ENCODE peak calls at places on chromosomes 7 and 10, in nine cellular contexts. R is thyroid gland, T is A549, A is body of pancreas, O is spleen, Q is prostate gland, K is H1, D is tibial nerve, G is upper lobe of left lung. J is an unnamed sample.

GRCh38 chr10:119670717-119671116 is 19.5 kb downstream of the BAG3 start:
- DNase-seq in A (no peak), Q (no peak), O (no peak), K (no peak), D (no peak), G (no peak), T (no peak), R (no peak), J (no peak)

GRCh38 chr7:82534687-82535086 is 91.1 kb upstream of the CACNA2D1 start:
- DNase-seq in Q (no peak), G (no peak), D (no peak), O (no peak), R (no peak), K (no peak), A (no peak), T (no peak), J (no peak)

GRCh38 chr10:17209302-17209701 is 7.8 kb upstream of the TRDMT1 start:
- DNase-seq in Q (no peak), T (no peak), D (no peak), R (no peak), A (no peak), K (no peak), G (no peak), O (no peak), J (no peak)

GRCh38 chr7:101739757-101740398 is 77.5 kb upstream of the CUX1 start:
- DNase-seq in R (peak), T (no peak), O (no peak), D (no peak), K (no peak), A (peak), G (no peak), Q (no peak), J (no peak)

GRCh38 chr10:103793920-103794883 is 61.2 kb downstream of the SH3PXD2A start:
- DNase-seq in R (no peak), G (no peak), K (no peak), Q (peak), D (no peak), O (no peak), T (peak), A (peak), J (no peak)

GRCh38 chr10:6279540-6280267 is 77.0 kb downstream of the PFKFB3 start:
- DNase-seq in R (no peak), T (peak), Q (no peak), D (no peak), G (no peak), K (peak), A (peak), O (no peak), J (no peak)

GRCh38 chr10:42578019-42578418 is 60.4 kb downstream of the ZNF33B start:
- DNase-seq in G (no peak), D (no peak), Q (no peak), R (no peak), K (no peak), T (no peak), A (no peak), O (no peak), J (no peak)

GRCh38 chr10:58464956-58465355 is 47.7 kb upstream of the BICC1 start:
- DNase-seq in T (no peak), O (no peak), G (no peak), K (no peak), A (no peak), D (no peak), Q (no peak), R (no peak), J (no peak)

GRCh38 chr7:37342665-37343471 is 105.8 kb downstream of the ELMO1 start:
- DNase-seq in R (no peak), D (no peak), O (peak), K (no peak), Q (no peak), G (peak), T (no peak), A (no peak), J (no peak)

GRCh38 chr7:12684186-12684585 is 3.2 kb upstream of the ARL4A start:
- DNase-seq in R (no peak), D (no peak), Q (no peak), K (no peak), A (no peak), T (no peak), G (no peak), O (no peak), J (no peak)

GRCh38 chr7:12686894-12687212 is 580 bp upstream of the ARL4A start:
- DNase-seq in Q (no peak), A (no peak), K (no peak), O (no peak), D (no peak), G (no peak), T (no peak), R (no peak), J (no peak)

GRCh38 chr7:12686234-12686893 is 1.1 kb upstream of the ARL4A start:
- DNase-seq in Q (peak), T (peak), K (peak), R (peak), G (peak), A (peak), O (peak), D (peak), J (peak)

GRCh38 chr7:12684733-12685132 is 2.7 kb upstream of the ARL4A start:
- DNase-seq in Q (no peak), R (no peak), T (no peak), K (no peak), O (no peak), G (peak), A (no peak), D (no peak), J (no peak)

GRCh38 chr7:12685550-12685949 is 1.9 kb upstream of the ARL4A start:
- DNase-seq in Q (no peak), K (peak), T (peak), G (no peak), D (no peak), R (peak), O (no peak), A (peak), J (peak)
- TF ChIP-seq CTCF in Q (no peak), K (peak), T (peak), G (no peak), D (peak), R (no peak), O (peak), A (peak), J (no peak)

GRCh38 chr10:11743461-11744338 is 1.5 kb downstream of the ECHDC3 start:
- DNase-seq in T (no peak), R (no peak), G (no peak), O (peak), Q (no peak), A (no peak), D (no peak), K (no peak), J (no peak)
- H3K4me3 ChIP-seq in T (no peak), R (no peak), G (peak), O (no peak), Q (peak), A (peak), D (peak), K (no peak), J (no peak)

GRCh38 chr10:59905735-59906416 is 480 bp downstream of the CCDC6 start:
- DNase-seq in D (no peak), R (peak), Q (no peak), G (peak), O (peak), A (no peak), T (no peak), K (no peak), J (peak)

GRCh38 chr10:59905066-59905734 is 1.2 kb downstream of the CCDC6 start:
- DNase-seq in D (no peak), T (no peak), A (peak), O (peak), K (no peak), R (peak), Q (peak), G (no peak), J (no peak)

GRCh38 chr10:59907537-59907917 is 1.2 kb upstream of the CCDC6 start:
- DNase-seq in O (no peak), A (no peak), D (no peak), G (no peak), Q (no peak), T (no peak), R (no peak), K (no peak), J (no peak)

GRCh38 chr10:59907918-59908807 is 1.8 kb upstream of the CCDC6 start:
- DNase-seq in G (no peak), R (peak), Q (peak), A (peak), K (peak), O (no peak), T (peak), D (peak), J (peak)

GRCh38 chr10:59906417-59907202 is at the start of gene CCDC6:
- DNase-seq in K (peak), G (peak), O (peak), Q (peak), A (peak), T (peak), R (peak), D (peak), J (peak)
- TF ChIP-seq POLR2A in K (peak), G (peak), O (peak), Q (peak), A (peak), T (peak), R (peak), D (peak), J (no peak)

GRCh38 chr10:59675812-59676211 is 33.8 kb downstream of the SLC16A9 start:
- DNase-seq in O (no peak), Q (no peak), K (no peak), R (no peak), D (no peak), G (no peak), T (no peak), A (peak), J (no peak)
- TF ChIP-seq CTCF in O (no peak), Q (no peak), K (no peak), R (no peak), D (no peak), G (no peak), T (peak), A (no peak), J (no peak)

DNA sequence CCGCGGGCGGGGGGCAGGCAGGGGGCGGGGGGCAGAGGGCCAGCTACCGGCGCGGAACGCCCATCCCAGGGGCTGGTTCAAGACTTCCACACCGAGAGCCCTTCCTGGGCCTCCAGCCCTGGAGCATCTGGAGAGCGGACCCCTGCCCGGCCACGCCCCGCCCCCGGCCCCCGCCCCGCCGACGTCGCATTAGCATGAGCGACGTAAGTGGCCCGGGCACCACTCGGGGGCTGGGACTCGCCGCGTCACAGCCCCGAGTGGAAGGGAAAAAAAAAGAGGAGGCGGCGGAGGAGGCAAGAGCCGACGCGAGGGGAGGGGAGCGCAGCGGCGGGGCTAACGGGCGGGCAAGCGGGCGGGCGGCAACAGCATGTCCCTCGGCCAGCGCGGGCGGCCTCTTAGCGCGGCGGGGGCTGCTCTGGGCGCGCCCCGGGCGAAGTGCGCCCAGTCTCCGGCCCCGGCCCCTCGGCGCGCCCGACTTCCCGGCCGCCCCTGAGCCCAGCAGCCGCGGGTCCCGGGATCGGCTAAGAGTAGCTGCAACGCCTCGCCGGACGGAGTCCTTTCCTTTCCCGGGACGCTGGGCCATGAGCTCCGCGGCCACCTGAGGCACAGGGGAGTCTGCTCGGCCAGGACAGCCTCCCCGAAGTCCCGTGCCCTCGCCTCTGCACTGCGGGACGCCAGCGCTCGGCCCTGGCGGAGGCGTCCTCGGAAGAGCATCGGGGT is at the start of gene SLC18A3:
- DNase-seq in K (no peak), G (no peak), Q (no peak), A (no peak), D (no peak), T (no peak), R (no peak), O (peak), J (no peak)
- H3K4me3 ChIP-seq in K (peak), G (no peak), Q (peak), A (no peak), D (no peak), T (peak), R (no peak), O (peak), J (no peak)

DNA sequence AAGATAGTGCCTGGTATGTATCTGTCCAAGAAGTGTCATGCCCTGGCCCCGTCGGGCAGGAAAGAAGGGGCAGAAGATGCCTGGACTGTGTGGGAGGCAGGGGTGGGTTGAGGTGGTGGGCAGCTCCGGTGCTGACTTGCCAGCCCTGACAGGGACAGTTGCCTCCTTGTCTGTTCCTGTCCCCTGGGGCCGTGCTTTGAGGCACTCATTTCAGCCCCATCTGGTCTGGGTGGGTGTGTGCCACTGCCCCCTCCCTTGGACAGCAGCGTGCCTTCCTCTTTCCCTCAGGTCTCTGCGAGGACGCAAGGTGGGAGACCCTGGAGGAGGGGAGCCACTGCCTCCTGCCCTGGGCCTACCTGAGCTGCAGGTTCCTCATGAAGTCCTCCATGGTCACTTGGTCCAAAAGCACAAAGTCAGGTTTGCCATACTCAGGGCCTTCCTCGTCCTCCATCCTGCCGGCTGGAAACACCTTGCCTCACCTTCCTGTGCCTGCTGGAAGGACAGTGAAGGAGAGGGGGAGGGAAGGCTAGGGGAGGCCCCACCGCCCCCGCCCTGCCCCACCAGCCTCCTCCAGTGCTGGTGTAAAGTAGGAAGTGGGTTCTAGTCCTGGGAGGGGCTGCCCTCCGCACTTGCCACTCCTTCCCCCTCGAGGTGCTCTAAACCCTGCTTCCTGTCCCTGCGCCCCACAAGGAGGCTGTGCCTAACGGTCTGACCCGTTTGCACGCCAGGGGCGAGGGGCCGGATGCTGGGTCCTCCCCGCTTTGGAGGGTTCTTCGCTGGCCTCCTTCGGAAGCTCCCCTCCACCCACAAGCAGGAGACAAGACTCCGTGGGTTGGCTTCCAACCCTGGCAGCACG is at the start of gene MYO1G:
- DNase-seq in R (peak), D (no peak), A (no peak), Q (no peak), O (peak), K (no peak), G (peak), T (no peak), J (no peak)
- TF ChIP-seq POLR2A in R (no peak), D (no peak), A (no peak), Q (no peak), O (peak), K (no peak), G (no peak), T (no peak), J (no peak)